ENCODE peak calls at places on chromosomes 5 and 9, in nine cellular contexts. H, G, C, B, M, W, U, Q and K are unnamed samples.

GRCh38 chr5:170306381-170306790 is 8.8 kb upstream of the LCP2 start:
- DNase-seq in H (no peak), G (peak; percentile 88), C (peak; percentile 80), B (no peak), M (peak; percentile 86), W (no peak), U (peak; percentile 83), Q (no peak), K (no peak)

GRCh38 chr9:134625361-134626140 is 16.1 kb upstream of the COL5A1 start:
- DNase-seq in H (no peak), G (peak; percentile 48), C (peak; percentile 3), B (no peak), M (peak; percentile 26), W (no peak), U (peak; percentile 1), Q (no peak), K (no peak)

GRCh38 chr9:135526089-135526729 is 5.0 kb downstream of the LCN1 start:
- DNase-seq in H (no peak), G (peak; percentile 45), C (no peak), B (no peak), M (no peak), W (no peak), U (no peak), Q (no peak), K (no peak)

GRCh38 chr5:50751064-50751657 is 84.7 kb downstream of the PARP8 start:
- DNase-seq in H (no peak), G (no peak), C (no peak), B (peak; percentile 9), M (no peak), W (peak; percentile 32), U (no peak), Q (no peak), K (peak; percentile 32)

GRCh38 chr5:66830636-66831035 is 234.4 kb downstream of the MAST4 start:
- DNase-seq in H (no peak), G (no peak), C (no peak), B (no peak), M (no peak), W (no peak), U (no peak), Q (no peak), K (no peak)

GRCh38 chr9:135898634-135899407 is 8.5 kb downstream of the CAMSAP1 start:
- DNase-seq in H (no peak), G (no peak), C (no peak), B (no peak), M (no peak), W (no peak), U (no peak), Q (no peak), K (no peak)

GRCh38 chr9:127884427-127884911 is 7.0 kb upstream of the AK1 start:
- DNase-seq in H (no peak), G (peak; percentile 81), C (peak; percentile 36), B (no peak), M (peak; percentile 76), W (no peak), U (peak; percentile 20), Q (no peak), K (no peak)

GRCh38 chr5:56977034-56977433 is 25.1 kb upstream of the MIER3 start:
- DNase-seq in H (no peak), G (no peak), C (no peak), B (no peak), M (no peak), W (no peak), U (no peak), Q (no peak), K (no peak)

GRCh38 chr5:68269820-68270219 is 54.3 kb downstream of the PIK3R1 start:
- DNase-seq in H (no peak), G (no peak), C (no peak), B (no peak), M (no peak), W (no peak), U (no peak), Q (no peak), K (no peak)

GRCh38 chr9:112925058-112925641 is 34.5 kb upstream of the SLC46A2 start:
- DNase-seq in H (no peak), G (no peak), C (no peak), B (peak; percentile 27), M (no peak), W (peak; percentile 39), U (no peak), Q (no peak), K (peak; percentile 27)

GRCh38 chr5:55530669-55531068 is 4.1 kb downstream of the PLPP1 start:
- DNase-seq in H (no peak), G (no peak), C (no peak), B (no peak), M (peak; percentile 50), W (no peak), U (no peak), Q (no peak), K (no peak)

GRCh38 chr9:127955294-127956015 is 17.8 kb upstream of the DPM2 start:
- DNase-seq in H (peak; percentile 93), G (no peak), C (no peak), B (no peak), M (no peak), W (peak; percentile 98), U (no peak), Q (peak; percentile 88), K (peak; percentile 52)

GRCh38 chr5:5658226-5658625 is 235.7 kb downstream of the ICE1 start:
- DNase-seq in H (no peak), G (peak; percentile 86), C (peak; percentile 46), B (no peak), M (peak; percentile 79), W (no peak), U (no peak), Q (peak; percentile 50), K (no peak)

GRCh38 chr9:93582115-93582514 is 5.7 kb downstream of the PHF2 start:
- DNase-seq in H (peak; percentile 46), G (peak; percentile 56), C (no peak), B (no peak), M (peak; percentile 11), W (no peak), U (no peak), Q (peak; percentile 79), K (no peak)

GRCh38 chr5:71960196-71960595 is 147.1 kb upstream of the MAP1B start:
- DNase-seq in H (no peak), G (no peak), C (no peak), B (no peak), M (no peak), W (no peak), U (no peak), Q (no peak), K (no peak)

GRCh38 chr9:113931140-113931539 is 55.0 kb downstream of the ZNF618 start:
- DNase-seq in H (no peak), G (peak; percentile 15), C (no peak), B (no peak), M (no peak), W (no peak), U (no peak), Q (no peak), K (no peak)

GRCh38 chr5:162283611-162284010 is 216.0 kb downstream of the GABRG2 start:
- DNase-seq in H (no peak), G (no peak), C (no peak), B (no peak), M (no peak), W (no peak), U (no peak), Q (no peak), K (no peak)

GRCh38 chr5:112491257-112491656 is 72.2 kb upstream of the EPB41L4A start:
- DNase-seq in H (no peak), G (no peak), C (no peak), B (no peak), M (no peak), W (peak; percentile 29), U (no peak), Q (no peak), K (peak; percentile 22)

GRCh38 chr5:15585128-15585527 is 85.1 kb downstream of the FBXL7 start:
- DNase-seq in H (no peak), G (no peak), C (no peak), B (no peak), M (no peak), W (no peak), U (no peak), Q (no peak), K (no peak)

GRCh38 chr5:60463179-60463868 is 236.6 kb downstream of the DEPDC1B start:
- DNase-seq in H (no peak), G (no peak), C (no peak), B (no peak), M (no peak), W (no peak), U (no peak), Q (no peak), K (no peak)

DNA sequence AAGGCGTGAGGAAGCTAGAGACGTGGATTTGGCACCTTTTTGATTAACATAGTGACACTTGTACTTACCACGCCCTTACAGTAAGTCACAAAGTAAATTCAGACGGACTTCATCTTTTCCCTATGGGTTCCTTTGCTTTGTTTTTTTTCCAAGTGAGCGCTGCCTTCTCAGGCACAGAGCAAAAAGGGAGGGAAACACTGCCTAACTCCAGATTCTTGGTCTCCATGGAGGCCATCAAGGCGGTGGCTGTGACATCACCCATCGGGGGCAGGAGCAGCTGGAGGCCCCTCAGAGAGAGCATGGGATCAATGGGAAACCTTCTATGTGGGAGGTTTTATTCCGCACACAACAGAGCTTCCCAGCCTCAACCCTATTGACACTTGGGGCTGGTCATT is 45.4 kb downstream of the ERGIC1 start:
- DNase-seq in H (no peak), G (no peak), C (no peak), B (no peak), M (peak; percentile 34), W (no peak), U (no peak), Q (no peak), K (no peak)
- H3K4me3 ChIP-seq in H (no peak overlapping the region), G (peak overlapping the region; percentile 41), C (no peak overlapping the region), B (no peak overlapping the region), M (no peak overlapping the region), W (no peak overlapping the region), U (no peak overlapping the region), Q (no peak overlapping the region), K (no peak overlapping the region)

GRCh38 chr5:124654418-124654817 is 92.0 kb downstream of the ZNF608 start:
- DNase-seq in H (no peak), G (no peak), C (no peak), B (no peak), M (no peak), W (no peak), U (no peak), Q (no peak), K (peak; percentile 40)
- H3K4me1 ChIP-seq in H (peaks cover 63% of the 10 kb centered on the region), G (no peaks in the 10 kb centered on the region), C (peaks cover 5% of the 10 kb centered on the region), B (peaks cover 4% of the 10 kb centered on the region), M (no peaks in the 10 kb centered on the region), W (peaks cover 78% of the 10 kb centered on the region), U (peaks cover 13% of the 10 kb centered on the region), Q (peaks cover 6% of the 10 kb centered on the region), K (peaks cover 47% of the 10 kb centered on the region)

GRCh38 chr5:1056611-1057484 is 48.2 kb downstream of the NKD2 start:
- DNase-seq in H (peak; percentile 38), G (no peak), C (no peak), B (no peak), M (peak; percentile 42), W (no peak), U (no peak), Q (no peak), K (no peak)
- H3K9me3 ChIP-seq in H (no peaks in the 10 kb centered on the region), G (no peaks in the 10 kb centered on the region), C (no peaks in the 10 kb centered on the region), B (no peaks in the 10 kb centered on the region), M (no peaks in the 10 kb centered on the region), W (no peaks in the 10 kb centered on the region), U (no peaks in the 10 kb centered on the region), Q (no peaks in the 10 kb centered on the region), K (no peaks in the 10 kb centered on the region)

DNA sequence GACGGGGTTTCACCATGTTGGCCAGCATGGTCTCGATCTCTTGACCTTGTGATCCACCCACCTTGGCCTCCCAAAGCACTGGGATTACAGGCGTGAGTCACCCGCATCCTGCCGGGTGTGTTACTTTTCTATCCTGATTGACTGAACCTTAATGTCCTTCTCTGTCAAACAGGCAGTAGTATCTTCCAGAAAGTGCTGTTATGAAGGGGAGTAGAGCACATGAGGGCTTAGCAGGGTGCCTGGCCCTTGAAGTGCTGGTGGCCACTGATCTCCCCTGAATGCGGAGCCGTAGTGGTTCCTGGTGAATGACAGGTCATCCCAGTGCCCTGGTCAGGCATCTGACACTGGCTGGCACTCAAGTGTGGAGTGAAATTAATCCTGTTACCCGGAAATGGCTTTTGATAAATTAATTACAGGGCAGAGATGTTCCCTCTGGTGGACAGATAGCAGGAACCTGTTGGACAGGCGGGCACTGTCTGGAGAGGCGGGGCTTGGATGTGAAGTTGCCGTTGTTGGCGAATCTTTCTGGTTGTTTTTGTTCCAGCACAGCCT is 28.4 kb downstream of the PRRC2B start:
- DNase-seq in H (no peak), G (no peak), C (no peak), B (no peak), M (no peak), W (no peak), U (peak; percentile 45), Q (no peak), K (no peak)
- H3K4me3 ChIP-seq in H (no peak overlapping the region), G (no peak overlapping the region), C (no peak overlapping the region), B (no peak overlapping the region), M (no peak overlapping the region), W (no peak overlapping the region), U (no peak overlapping the region), Q (no peak overlapping the region), K (no peak overlapping the region)